ENCODE peak calls at places on chromosomes 6 and 20, in nine cellular contexts. One of them, this sample, is unnamed.

GRCh38 chr6:15400572-15401004 is 154.7 kb downstream of the JARID2 start:
- DNase-seq in fibroblast of pulmonary artery: peak; percentile 56
- DNase-seq in mucosa of descending colon: peak; percentile 67
- DNase-seq in SK-N-SH: peak; percentile 61
- DNase-seq in cardiac muscle cell: peak; percentile 53
- DNase-seq in MM.1S: no peak
- DNase-seq in tibial artery: no peak
- DNase-seq in GM20000: no peak
- DNase-seq in lower leg skin: peak; percentile 86
- DNase-seq in this sample: peak; percentile 66

GRCh38 chr6:127222418-127222817 is 44.2 kb upstream of the RNF146 start:
- DNase-seq in fibroblast of pulmonary artery: no peak
- DNase-seq in mucosa of descending colon: no peak
- DNase-seq in SK-N-SH: no peak
- DNase-seq in cardiac muscle cell: no peak
- DNase-seq in MM.1S: no peak
- DNase-seq in tibial artery: no peak
- DNase-seq in GM20000: no peak
- DNase-seq in lower leg skin: no peak
- DNase-seq in this sample: no peak

GRCh38 chr6:168270274-168271174 is 49.1 kb downstream of the DACT2 start:
- DNase-seq in fibroblast of pulmonary artery: no peak
- DNase-seq in mucosa of descending colon: no peak
- DNase-seq in SK-N-SH: no peak
- DNase-seq in cardiac muscle cell: no peak
- DNase-seq in MM.1S: no peak
- DNase-seq in tibial artery: peak; percentile 47
- DNase-seq in GM20000: no peak
- DNase-seq in lower leg skin: peak; percentile 37
- DNase-seq in this sample: no peak

GRCh38 chr6:161481786-161482516 is 208.1 kb upstream of the AGPAT4 start:
- DNase-seq in fibroblast of pulmonary artery: peak; percentile 29
- DNase-seq in mucosa of descending colon: no peak
- DNase-seq in SK-N-SH: no peak
- DNase-seq in cardiac muscle cell: no peak
- DNase-seq in MM.1S: no peak
- DNase-seq in tibial artery: no peak
- DNase-seq in GM20000: no peak
- DNase-seq in lower leg skin: no peak
- DNase-seq in this sample: no peak

GRCh38 chr6:82862543-82862942 is 203.1 kb downstream of the UBE3D start:
- DNase-seq in fibroblast of pulmonary artery: peak; percentile 44
- DNase-seq in mucosa of descending colon: no peak
- DNase-seq in SK-N-SH: no peak
- DNase-seq in cardiac muscle cell: no peak
- DNase-seq in MM.1S: no peak
- DNase-seq in tibial artery: no peak
- DNase-seq in GM20000: no peak
- DNase-seq in lower leg skin: no peak
- DNase-seq in this sample: no peak

GRCh38 chr20:17887331-17888030 is 81.1 kb downstream of the SNX5 start:
- DNase-seq in fibroblast of pulmonary artery: no peak
- DNase-seq in mucosa of descending colon: no peak
- DNase-seq in SK-N-SH: no peak
- DNase-seq in cardiac muscle cell: no peak
- DNase-seq in MM.1S: no peak
- DNase-seq in tibial artery: no peak
- DNase-seq in GM20000: no peak
- DNase-seq in lower leg skin: no peak
- DNase-seq in this sample: no peak

GRCh38 chr6:5151955-5152401 is 66.8 kb downstream of the PPP1R3G start:
- DNase-seq in fibroblast of pulmonary artery: peak; percentile 63
- DNase-seq in mucosa of descending colon: no peak
- DNase-seq in SK-N-SH: no peak
- DNase-seq in cardiac muscle cell: no peak
- DNase-seq in MM.1S: no peak
- DNase-seq in tibial artery: no peak
- DNase-seq in GM20000: no peak
- DNase-seq in lower leg skin: no peak
- DNase-seq in this sample: no peak

GRCh38 chr20:38658879-38659612 is 57.4 kb downstream of the ARHGAP40 start:
- DNase-seq in fibroblast of pulmonary artery: peak; percentile 20
- DNase-seq in mucosa of descending colon: no peak
- DNase-seq in SK-N-SH: peak; percentile 45
- DNase-seq in cardiac muscle cell: peak; percentile 47
- DNase-seq in MM.1S: peak; percentile 26
- DNase-seq in tibial artery: no peak
- DNase-seq in GM20000: peak; percentile 61
- DNase-seq in lower leg skin: no peak
- DNase-seq in this sample: no peak

GRCh38 chr6:166707045-166707444 is 80.0 kb upstream of the RPS6KA2 start:
- DNase-seq in fibroblast of pulmonary artery: peak; percentile 32
- DNase-seq in mucosa of descending colon: no peak
- DNase-seq in SK-N-SH: peak; percentile 45
- DNase-seq in cardiac muscle cell: peak; percentile 71
- DNase-seq in MM.1S: no peak
- DNase-seq in tibial artery: no peak
- DNase-seq in GM20000: peak; percentile 50
- DNase-seq in lower leg skin: no peak
- DNase-seq in this sample: no peak

GRCh38 chr6:36959555-36960250 is 5.2 kb downstream of the PI16 start:
- DNase-seq in fibroblast of pulmonary artery: no peak
- DNase-seq in mucosa of descending colon: no peak
- DNase-seq in SK-N-SH: no peak
- DNase-seq in cardiac muscle cell: no peak
- DNase-seq in MM.1S: no peak
- DNase-seq in tibial artery: peak; percentile 41
- DNase-seq in GM20000: no peak
- DNase-seq in lower leg skin: no peak
- DNase-seq in this sample: no peak

GRCh38 chr6:36957773-36958271 is 3.3 kb downstream of the PI16 start:
- DNase-seq in fibroblast of pulmonary artery: no peak
- DNase-seq in mucosa of descending colon: no peak
- DNase-seq in SK-N-SH: no peak
- DNase-seq in cardiac muscle cell: no peak
- DNase-seq in MM.1S: no peak
- DNase-seq in tibial artery: peak; percentile 63
- DNase-seq in GM20000: no peak
- DNase-seq in lower leg skin: no peak
- DNase-seq in this sample: no peak

GRCh38 chr6:36961441-36962430 is 7.2 kb downstream of the PI16 start:
- DNase-seq in fibroblast of pulmonary artery: no peak
- DNase-seq in mucosa of descending colon: no peak
- DNase-seq in SK-N-SH: no peak
- DNase-seq in cardiac muscle cell: no peak
- DNase-seq in MM.1S: no peak
- DNase-seq in tibial artery: peak; percentile 58
- DNase-seq in GM20000: no peak
- DNase-seq in lower leg skin: no peak
- DNase-seq in this sample: no peak

GRCh38 chr6:36956111-36956820 is 1.7 kb downstream of the PI16 start:
- DNase-seq in fibroblast of pulmonary artery: no peak
- DNase-seq in mucosa of descending colon: no peak
- DNase-seq in SK-N-SH: no peak
- DNase-seq in cardiac muscle cell: no peak
- DNase-seq in MM.1S: no peak
- DNase-seq in tibial artery: no peak
- DNase-seq in GM20000: no peak
- DNase-seq in lower leg skin: peak; percentile 84
- DNase-seq in this sample: peak; percentile 59

GRCh38 chr6:36958775-36959554 is 4.4 kb downstream of the PI16 start:
- DNase-seq in fibroblast of pulmonary artery: no peak
- DNase-seq in mucosa of descending colon: no peak
- DNase-seq in SK-N-SH: no peak
- DNase-seq in cardiac muscle cell: no peak
- DNase-seq in MM.1S: no peak
- DNase-seq in tibial artery: peak; percentile 61
- DNase-seq in GM20000: no peak
- DNase-seq in lower leg skin: no peak
- DNase-seq in this sample: no peak
- TF ChIP-seq CTCF in fibroblast of pulmonary artery: no peak
- TF ChIP-seq CTCF in mucosa of descending colon: no peak
- TF ChIP-seq CTCF in SK-N-SH: no peak
- TF ChIP-seq CTCF in cardiac muscle cell: no peak
- TF ChIP-seq CTCF in MM.1S: no peak
- TF ChIP-seq CTCF in tibial artery: no peak
- TF ChIP-seq CTCF in GM20000: no peak
- TF ChIP-seq CTCF in lower leg skin: no peak
- TF ChIP-seq CTCF in this sample: no peak

DNA sequence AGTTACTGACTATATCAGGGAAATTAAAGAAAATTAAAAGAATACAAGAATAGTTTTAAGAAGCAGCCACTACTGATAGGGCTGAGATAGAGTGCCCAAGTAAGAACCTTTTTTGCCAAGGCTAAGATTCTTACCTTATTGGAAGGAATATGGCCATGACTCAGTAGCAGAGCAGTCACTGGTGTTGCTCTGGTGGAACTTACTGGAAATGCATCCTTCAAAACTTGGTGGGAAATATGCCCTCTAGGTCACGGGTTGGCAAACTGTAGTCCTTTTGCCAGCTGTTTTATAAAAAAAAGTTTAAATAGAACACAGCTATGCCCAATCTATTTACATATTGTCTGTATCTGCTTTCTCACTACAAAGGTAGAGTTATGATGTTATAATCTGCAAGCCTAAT is 6.0 kb downstream of the HSF2 start:
- DNase-seq in fibroblast of pulmonary artery: peak; percentile 17
- DNase-seq in mucosa of descending colon: no peak
- DNase-seq in SK-N-SH: peak; percentile 4
- DNase-seq in cardiac muscle cell: no peak
- DNase-seq in MM.1S: no peak
- DNase-seq in tibial artery: no peak
- DNase-seq in GM20000: no peak
- DNase-seq in lower leg skin: no peak
- DNase-seq in this sample: no peak
- TF ChIP-seq CTCF in fibroblast of pulmonary artery: peak; percentile 13
- TF ChIP-seq CTCF in mucosa of descending colon: no peak
- TF ChIP-seq CTCF in SK-N-SH: peak; percentile 30
- TF ChIP-seq CTCF in cardiac muscle cell: no peak
- TF ChIP-seq CTCF in MM.1S: no peak
- TF ChIP-seq CTCF in tibial artery: no peak
- TF ChIP-seq CTCF in GM20000: no peak
- TF ChIP-seq CTCF in lower leg skin: no peak
- TF ChIP-seq CTCF in this sample: no peak

DNA sequence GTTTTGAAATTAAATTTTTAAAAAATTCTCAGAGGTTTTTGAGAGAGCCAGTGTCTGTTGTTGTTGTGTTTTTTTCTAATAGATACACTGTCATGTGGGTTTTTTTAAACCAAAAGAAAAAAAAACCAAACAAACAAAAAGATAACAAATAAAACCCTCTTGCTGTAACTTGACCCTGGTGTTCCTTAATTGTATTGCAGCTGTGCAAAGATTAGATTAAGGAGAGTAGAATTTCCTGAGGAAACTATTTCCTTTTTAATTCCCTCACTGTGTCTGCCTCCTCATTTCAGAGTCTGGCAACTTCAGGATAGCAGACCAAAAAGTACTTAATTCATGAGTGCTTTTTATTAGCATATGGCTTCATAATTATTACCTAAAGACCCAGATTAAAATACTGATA is 281.9 kb downstream of the EPM2A start:
- DNase-seq in fibroblast of pulmonary artery: peak; percentile 30
- DNase-seq in mucosa of descending colon: no peak
- DNase-seq in SK-N-SH: peak; percentile 9
- DNase-seq in cardiac muscle cell: no peak
- DNase-seq in MM.1S: no peak
- DNase-seq in tibial artery: no peak
- DNase-seq in GM20000: no peak
- DNase-seq in lower leg skin: no peak
- DNase-seq in this sample: no peak
- TF ChIP-seq CTCF in fibroblast of pulmonary artery: peak; percentile 46
- TF ChIP-seq CTCF in mucosa of descending colon: no peak
- TF ChIP-seq CTCF in SK-N-SH: peak; percentile 30
- TF ChIP-seq CTCF in cardiac muscle cell: peak; percentile 18
- TF ChIP-seq CTCF in MM.1S: no peak
- TF ChIP-seq CTCF in tibial artery: no peak
- TF ChIP-seq CTCF in GM20000: no peak
- TF ChIP-seq CTCF in lower leg skin: no peak
- TF ChIP-seq CTCF in this sample: no peak

DNA sequence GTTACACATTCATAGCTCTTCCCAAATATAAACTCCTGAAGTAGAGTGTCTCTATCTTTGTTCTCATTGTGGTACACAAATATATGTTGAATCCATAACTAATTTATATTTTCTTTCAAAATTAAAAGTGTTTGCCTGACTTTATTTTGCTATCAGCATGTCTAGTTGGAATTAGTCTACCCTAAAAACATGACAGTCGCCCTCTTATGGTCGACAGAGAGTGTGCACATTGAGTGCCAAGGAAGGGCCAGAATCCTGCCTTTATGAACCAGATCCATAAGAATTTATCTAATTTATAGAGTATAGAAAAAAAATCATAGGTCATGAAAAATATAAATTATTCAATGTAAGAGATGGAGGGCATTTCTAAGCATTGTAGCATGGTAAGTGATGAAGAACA is 12.3 kb upstream of the DEFB112 start:
- DNase-seq in fibroblast of pulmonary artery: no peak
- DNase-seq in mucosa of descending colon: no peak
- DNase-seq in SK-N-SH: peak; percentile 0
- DNase-seq in cardiac muscle cell: peak; percentile 17
- DNase-seq in MM.1S: peak; percentile 11
- DNase-seq in tibial artery: no peak
- DNase-seq in GM20000: peak; percentile 3
- DNase-seq in lower leg skin: no peak
- DNase-seq in this sample: no peak
- TF ChIP-seq CTCF in fibroblast of pulmonary artery: no peak
- TF ChIP-seq CTCF in mucosa of descending colon: no peak
- TF ChIP-seq CTCF in SK-N-SH: peak; percentile 58
- TF ChIP-seq CTCF in cardiac muscle cell: no peak
- TF ChIP-seq CTCF in MM.1S: peak; percentile 36
- TF ChIP-seq CTCF in tibial artery: no peak
- TF ChIP-seq CTCF in GM20000: peak; percentile 17
- TF ChIP-seq CTCF in lower leg skin: no peak
- TF ChIP-seq CTCF in this sample: no peak

GRCh38 chr6:143962644-143962929 is 45.5 kb downstream of the PLAGL1 start:
- DNase-seq in fibroblast of pulmonary artery: peak; percentile 51
- DNase-seq in mucosa of descending colon: no peak
- DNase-seq in SK-N-SH: no peak
- DNase-seq in cardiac muscle cell: no peak
- DNase-seq in MM.1S: no peak
- DNase-seq in tibial artery: no peak
- DNase-seq in GM20000: no peak
- DNase-seq in lower leg skin: no peak
- DNase-seq in this sample: no peak
- TF ChIP-seq CTCF in fibroblast of pulmonary artery: peak; percentile 36
- TF ChIP-seq CTCF in mucosa of descending colon: no peak
- TF ChIP-seq CTCF in SK-N-SH: no peak
- TF ChIP-seq CTCF in cardiac muscle cell: peak; percentile 37
- TF ChIP-seq CTCF in MM.1S: no peak
- TF ChIP-seq CTCF in tibial artery: no peak
- TF ChIP-seq CTCF in GM20000: no peak
- TF ChIP-seq CTCF in lower leg skin: no peak
- TF ChIP-seq CTCF in this sample: peak; percentile 44

DNA sequence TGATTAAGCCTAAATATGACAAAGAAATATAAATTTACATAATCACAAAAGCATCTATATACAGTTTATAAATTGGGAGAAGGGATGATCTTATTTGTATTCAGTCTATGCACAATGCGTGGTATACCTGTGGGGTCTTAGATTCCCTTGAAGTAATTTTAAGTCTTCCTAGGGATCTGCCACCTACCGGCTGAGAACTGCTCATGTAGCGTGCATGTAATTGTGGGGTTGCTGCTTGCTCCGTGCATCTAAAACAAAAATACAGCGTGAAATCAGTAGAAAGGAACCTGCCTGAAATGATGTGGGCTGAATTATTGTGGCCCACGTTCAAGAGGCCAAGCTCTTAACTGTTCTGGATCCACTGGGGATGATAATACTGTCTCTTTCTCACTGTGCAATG is 187.3 kb downstream of the MBOAT1 start:
- DNase-seq in fibroblast of pulmonary artery: no peak
- DNase-seq in mucosa of descending colon: no peak
- DNase-seq in SK-N-SH: no peak
- DNase-seq in cardiac muscle cell: no peak
- DNase-seq in MM.1S: no peak
- DNase-seq in tibial artery: no peak
- DNase-seq in GM20000: no peak
- DNase-seq in lower leg skin: no peak
- DNase-seq in this sample: no peak
- TF ChIP-seq CTCF in fibroblast of pulmonary artery: no peak
- TF ChIP-seq CTCF in mucosa of descending colon: no peak
- TF ChIP-seq CTCF in SK-N-SH: no peak
- TF ChIP-seq CTCF in cardiac muscle cell: no peak
- TF ChIP-seq CTCF in MM.1S: no peak
- TF ChIP-seq CTCF in tibial artery: no peak
- TF ChIP-seq CTCF in GM20000: no peak
- TF ChIP-seq CTCF in lower leg skin: no peak
- TF ChIP-seq CTCF in this sample: no peak

This sample was measured in right atrium auricular region.